ENCODE peak calls at places on chromosomes 1 and 21, in ten cellular contexts. One of them, this sample, is unnamed.

GRCh38 chr1:235919127-235919796 is 52.6 kb upstream of the LYST start:
- DNase-seq in ovary: no peak
- DNase-seq in tibial artery: no peak
- DNase-seq in GM23338: no peak
- DNase-seq in right cardiac atrium: no peak
- DNase-seq in HepG2: no peak
- DNase-seq in aorta: no peak
- DNase-seq in Karpas-422: no peak
- DNase-seq in effector memory CD4-positive, alpha-beta T cell: no peak
- DNase-seq in right lobe of liver: no peak
- DNase-seq in this sample: no peak

GRCh38 chr1:83559090-83559489 is 439.8 kb downstream of the TTLL7 start:
- DNase-seq in ovary: no peak
- DNase-seq in tibial artery: no peak
- DNase-seq in GM23338: no peak
- DNase-seq in right cardiac atrium: no peak
- DNase-seq in HepG2: no peak
- DNase-seq in aorta: no peak
- DNase-seq in Karpas-422: no peak
- DNase-seq in effector memory CD4-positive, alpha-beta T cell: no peak
- DNase-seq in right lobe of liver: no peak
- DNase-seq in this sample: no peak

GRCh38 chr1:231407537-231408396 is 14.3 kb downstream of the EGLN1 start:
- DNase-seq in ovary: no peak
- DNase-seq in tibial artery: no peak
- DNase-seq in GM23338: no peak
- DNase-seq in right cardiac atrium: no peak
- DNase-seq in HepG2: no peak
- DNase-seq in aorta: no peak
- DNase-seq in Karpas-422: no peak
- DNase-seq in effector memory CD4-positive, alpha-beta T cell: no peak
- DNase-seq in right lobe of liver: no peak
- DNase-seq in this sample: no peak

GRCh38 chr1:215636258-215636965 is 69.3 kb downstream of the KCTD3 start:
- DNase-seq in ovary: peak; percentile 28
- DNase-seq in tibial artery: peak; percentile 69
- DNase-seq in GM23338: no peak
- DNase-seq in right cardiac atrium: peak; percentile 39
- DNase-seq in HepG2: peak; percentile 73
- DNase-seq in aorta: no peak
- DNase-seq in Karpas-422: no peak
- DNase-seq in effector memory CD4-positive, alpha-beta T cell: no peak
- DNase-seq in right lobe of liver: peak; percentile 26
- DNase-seq in this sample: no peak

GRCh38 chr1:51736702-51737101 is 119.8 kb downstream of the OSBPL9 start:
- DNase-seq in ovary: no peak
- DNase-seq in tibial artery: no peak
- DNase-seq in GM23338: no peak
- DNase-seq in right cardiac atrium: no peak
- DNase-seq in HepG2: no peak
- DNase-seq in aorta: no peak
- DNase-seq in Karpas-422: peak; percentile 43
- DNase-seq in effector memory CD4-positive, alpha-beta T cell: no peak
- DNase-seq in right lobe of liver: no peak
- DNase-seq in this sample: no peak

GRCh38 chr1:53458634-53459033 is 565 bp upstream of the DMRTB1 start:
- DNase-seq in ovary: no peak
- DNase-seq in tibial artery: no peak
- DNase-seq in GM23338: no peak
- DNase-seq in right cardiac atrium: no peak
- DNase-seq in HepG2: no peak
- DNase-seq in aorta: no peak
- DNase-seq in Karpas-422: no peak
- DNase-seq in effector memory CD4-positive, alpha-beta T cell: no peak
- DNase-seq in right lobe of liver: no peak
- DNase-seq in this sample: no peak

GRCh38 chr1:224747578-224747977 is 131.5 kb downstream of the CNIH3 start:
- DNase-seq in ovary: no peak
- DNase-seq in tibial artery: no peak
- DNase-seq in GM23338: no peak
- DNase-seq in right cardiac atrium: no peak
- DNase-seq in HepG2: no peak
- DNase-seq in aorta: no peak
- DNase-seq in Karpas-422: no peak
- DNase-seq in effector memory CD4-positive, alpha-beta T cell: no peak
- DNase-seq in right lobe of liver: no peak
- DNase-seq in this sample: no peak

GRCh38 chr1:39396671-39397070 is 94.8 kb upstream of the BMP8A start:
- DNase-seq in ovary: no peak
- DNase-seq in tibial artery: no peak
- DNase-seq in GM23338: no peak
- DNase-seq in right cardiac atrium: no peak
- DNase-seq in HepG2: no peak
- DNase-seq in aorta: no peak
- DNase-seq in Karpas-422: no peak
- DNase-seq in effector memory CD4-positive, alpha-beta T cell: no peak
- DNase-seq in right lobe of liver: no peak
- DNase-seq in this sample: no peak

GRCh38 chr1:12436345-12436658 is 181.7 kb downstream of the DHRS3 start:
- DNase-seq in ovary: no peak
- DNase-seq in tibial artery: no peak
- DNase-seq in GM23338: no peak
- DNase-seq in right cardiac atrium: no peak
- DNase-seq in HepG2: peak; percentile 11
- DNase-seq in aorta: no peak
- DNase-seq in Karpas-422: no peak
- DNase-seq in effector memory CD4-positive, alpha-beta T cell: no peak
- DNase-seq in right lobe of liver: no peak
- DNase-seq in this sample: no peak

GRCh38 chr1:12437629-12438028 is 180.4 kb downstream of the DHRS3 start:
- DNase-seq in ovary: no peak
- DNase-seq in tibial artery: no peak
- DNase-seq in GM23338: no peak
- DNase-seq in right cardiac atrium: no peak
- DNase-seq in HepG2: peak; percentile 65
- DNase-seq in aorta: no peak
- DNase-seq in Karpas-422: no peak
- DNase-seq in effector memory CD4-positive, alpha-beta T cell: no peak
- DNase-seq in right lobe of liver: no peak
- DNase-seq in this sample: no peak

GRCh38 chr1:12439083-12439482 is 178.9 kb downstream of the DHRS3 start:
- DNase-seq in ovary: no peak
- DNase-seq in tibial artery: no peak
- DNase-seq in GM23338: no peak
- DNase-seq in right cardiac atrium: no peak
- DNase-seq in HepG2: no peak
- DNase-seq in aorta: no peak
- DNase-seq in Karpas-422: no peak
- DNase-seq in effector memory CD4-positive, alpha-beta T cell: no peak
- DNase-seq in right lobe of liver: no peak
- DNase-seq in this sample: no peak

GRCh38 chr1:12436817-12437599 is 181.0 kb downstream of the DHRS3 start:
- DNase-seq in ovary: no peak
- DNase-seq in tibial artery: no peak
- DNase-seq in GM23338: no peak
- DNase-seq in right cardiac atrium: no peak
- DNase-seq in HepG2: peak; percentile 69
- DNase-seq in aorta: no peak
- DNase-seq in Karpas-422: no peak
- DNase-seq in effector memory CD4-positive, alpha-beta T cell: no peak
- DNase-seq in right lobe of liver: no peak
- DNase-seq in this sample: no peak

DNA sequence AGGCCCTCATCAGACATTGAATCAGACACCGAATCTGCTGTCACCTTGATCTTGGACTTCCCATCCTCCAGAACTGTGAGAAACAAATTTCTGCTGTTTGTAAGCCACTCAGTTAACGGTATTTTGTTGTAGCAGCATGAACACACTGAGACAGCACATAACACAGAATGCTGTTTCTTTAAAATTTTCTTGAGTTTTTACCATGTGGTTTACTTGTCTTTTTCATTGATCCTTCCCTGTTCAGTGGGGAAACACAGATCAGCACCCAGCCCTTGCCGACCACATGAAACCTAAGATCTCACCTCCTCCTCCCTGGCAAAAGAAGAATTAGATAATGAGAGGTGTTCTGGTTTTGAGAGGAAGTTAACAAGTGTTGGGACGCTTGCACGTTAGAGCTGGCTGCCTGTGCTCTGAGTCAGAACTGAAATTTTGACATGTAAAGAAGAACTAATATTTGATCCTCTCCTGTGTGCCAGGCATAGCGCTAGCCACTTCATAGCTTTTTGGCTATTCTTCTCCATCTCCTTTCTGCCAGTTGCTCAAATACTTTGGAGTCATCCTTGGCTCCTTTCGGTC is 179.6 kb downstream of the DHRS3 start:
- DNase-seq in ovary: no peak
- DNase-seq in tibial artery: no peak
- DNase-seq in GM23338: no peak
- DNase-seq in right cardiac atrium: no peak
- DNase-seq in HepG2: no peak
- DNase-seq in aorta: no peak
- DNase-seq in Karpas-422: no peak
- DNase-seq in effector memory CD4-positive, alpha-beta T cell: peak; percentile 24
- DNase-seq in right lobe of liver: no peak
- DNase-seq in this sample: no peak
- H3K4me1 ChIP-seq in ovary: peaks cover 12% of the 10 kb centered on the region
- H3K4me1 ChIP-seq in tibial artery: no peaks in the 10 kb centered on the region
- H3K4me1 ChIP-seq in GM23338: no peaks in the 10 kb centered on the region
- H3K4me1 ChIP-seq in right cardiac atrium: peaks cover 5% of the 10 kb centered on the region
- H3K4me1 ChIP-seq in HepG2: peaks cover 71% of the 10 kb centered on the region
- H3K4me1 ChIP-seq in aorta: peaks cover 2% of the 10 kb centered on the region
- H3K4me1 ChIP-seq in Karpas-422: peaks cover 6% of the 10 kb centered on the region
- H3K4me1 ChIP-seq in effector memory CD4-positive, alpha-beta T cell: peaks cover 33% of the 10 kb centered on the region
- H3K4me1 ChIP-seq in right lobe of liver: no peaks in the 10 kb centered on the region
- H3K4me1 ChIP-seq in this sample: peaks cover 52% of the 10 kb centered on the region

DNA sequence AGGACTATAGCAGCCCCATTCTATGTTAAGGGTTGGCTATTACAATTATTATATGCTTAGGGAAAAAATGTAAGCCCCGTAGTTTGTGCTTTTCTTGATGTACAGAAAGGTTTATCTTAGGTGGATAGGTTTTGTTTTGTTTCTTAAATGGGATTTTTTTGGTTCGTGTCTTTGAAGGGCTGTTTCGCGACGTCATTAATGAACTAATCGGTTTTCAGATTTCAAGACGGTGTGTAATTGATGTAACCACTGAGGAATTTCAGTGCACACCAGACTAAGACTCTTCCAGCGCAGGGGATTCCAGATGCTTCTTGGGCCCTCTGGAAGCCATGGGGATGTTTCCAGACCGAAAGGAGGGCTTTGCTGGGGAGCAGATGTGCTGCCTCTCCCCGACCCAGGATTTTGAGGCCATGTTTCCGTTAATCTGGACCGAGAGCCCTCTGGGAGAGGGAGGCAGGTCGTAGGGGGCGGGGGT is 4.8 kb upstream of the SIM2 start:
- DNase-seq in ovary: no peak
- DNase-seq in tibial artery: no peak
- DNase-seq in GM23338: peak; percentile 47
- DNase-seq in right cardiac atrium: no peak
- DNase-seq in HepG2: no peak
- DNase-seq in aorta: no peak
- DNase-seq in Karpas-422: no peak
- DNase-seq in effector memory CD4-positive, alpha-beta T cell: no peak
- DNase-seq in right lobe of liver: no peak
- DNase-seq in this sample: no peak
- H3K4me1 ChIP-seq in ovary: peaks cover 2% of the 10 kb centered on the region
- H3K4me1 ChIP-seq in tibial artery: no peaks in the 10 kb centered on the region
- H3K4me1 ChIP-seq in GM23338: peaks cover 57% of the 10 kb centered on the region
- H3K4me1 ChIP-seq in right cardiac atrium: no peaks in the 10 kb centered on the region
- H3K4me1 ChIP-seq in HepG2: no peaks in the 10 kb centered on the region
- H3K4me1 ChIP-seq in aorta: no peaks in the 10 kb centered on the region
- H3K4me1 ChIP-seq in Karpas-422: peaks cover 2% of the 10 kb centered on the region
- H3K4me1 ChIP-seq in effector memory CD4-positive, alpha-beta T cell: no peaks in the 10 kb centered on the region
- H3K4me1 ChIP-seq in right lobe of liver: no peaks in the 10 kb centered on the region
- H3K4me1 ChIP-seq in this sample: peaks cover 24% of the 10 kb centered on the region

DNA sequence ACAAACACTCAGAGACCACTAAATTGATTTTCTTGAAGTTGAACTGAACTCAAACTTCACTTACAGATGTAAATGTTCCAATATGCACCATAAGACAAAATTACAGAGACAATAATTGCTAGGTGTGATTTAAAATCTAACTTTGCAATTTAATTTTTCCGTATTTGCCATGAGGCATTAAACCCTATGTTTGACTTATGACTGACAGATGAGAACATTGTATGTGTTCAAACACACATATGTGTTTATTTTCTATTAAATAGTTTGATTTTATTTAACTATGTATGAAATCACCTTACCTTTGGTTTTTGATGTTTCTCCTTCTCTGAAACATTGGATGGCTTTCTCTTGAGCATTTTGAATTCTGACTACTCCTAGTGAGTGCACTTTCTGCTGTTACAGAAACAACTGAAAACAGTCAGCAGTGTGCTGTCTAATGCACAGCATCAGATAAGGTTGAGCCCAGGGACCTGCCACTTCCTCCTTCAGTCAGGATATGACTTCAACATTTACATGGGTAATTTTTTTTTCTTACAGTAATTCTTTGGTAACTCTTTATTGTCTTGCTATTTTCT is at the start of gene SAMSN1:
- DNase-seq in ovary: no peak
- DNase-seq in tibial artery: no peak
- DNase-seq in GM23338: no peak
- DNase-seq in right cardiac atrium: peak; percentile 17
- DNase-seq in HepG2: no peak
- DNase-seq in aorta: peak; percentile 64
- DNase-seq in Karpas-422: no peak
- DNase-seq in effector memory CD4-positive, alpha-beta T cell: peak; percentile 64
- DNase-seq in right lobe of liver: peak; percentile 28
- DNase-seq in this sample: no peak
- H3K4me1 ChIP-seq in ovary: no peaks in the 10 kb centered on the region
- H3K4me1 ChIP-seq in tibial artery: no peaks in the 10 kb centered on the region
- H3K4me1 ChIP-seq in GM23338: no peaks in the 10 kb centered on the region
- H3K4me1 ChIP-seq in right cardiac atrium: no peaks in the 10 kb centered on the region
- H3K4me1 ChIP-seq in HepG2: no peaks in the 10 kb centered on the region
- H3K4me1 ChIP-seq in aorta: no peaks in the 10 kb centered on the region
- H3K4me1 ChIP-seq in Karpas-422: no peaks in the 10 kb centered on the region
- H3K4me1 ChIP-seq in effector memory CD4-positive, alpha-beta T cell: peaks cover 15% of the 10 kb centered on the region
- H3K4me1 ChIP-seq in right lobe of liver: no peaks in the 10 kb centered on the region
- H3K4me1 ChIP-seq in this sample: peaks cover 41% of the 10 kb centered on the region

GRCh38 chr1:207835958-207836357 is 75.0 kb downstream of the CD34 start:
- DNase-seq in ovary: no peak
- DNase-seq in tibial artery: peak; percentile 13
- DNase-seq in GM23338: no peak
- DNase-seq in right cardiac atrium: no peak
- DNase-seq in HepG2: no peak
- DNase-seq in aorta: no peak
- DNase-seq in Karpas-422: no peak
- DNase-seq in effector memory CD4-positive, alpha-beta T cell: no peak
- DNase-seq in right lobe of liver: no peak
- DNase-seq in this sample: no peak

GRCh38 chr1:207839083-207839413 is 71.9 kb downstream of the CD34 start:
- DNase-seq in ovary: no peak
- DNase-seq in tibial artery: no peak
- DNase-seq in GM23338: no peak
- DNase-seq in right cardiac atrium: no peak
- DNase-seq in HepG2: no peak
- DNase-seq in aorta: no peak
- DNase-seq in Karpas-422: no peak
- DNase-seq in effector memory CD4-positive, alpha-beta T cell: no peak
- DNase-seq in right lobe of liver: no peak
- DNase-seq in this sample: no peak

GRCh38 chr1:207836616-207837352 is 74.1 kb downstream of the CD34 start:
- DNase-seq in ovary: no peak
- DNase-seq in tibial artery: peak; percentile 64
- DNase-seq in GM23338: no peak
- DNase-seq in right cardiac atrium: no peak
- DNase-seq in HepG2: no peak
- DNase-seq in aorta: no peak
- DNase-seq in Karpas-422: no peak
- DNase-seq in effector memory CD4-positive, alpha-beta T cell: no peak
- DNase-seq in right lobe of liver: no peak
- DNase-seq in this sample: no peak

GRCh38 chr1:207840380-207840779 is 70.5 kb downstream of the CD34 start:
- DNase-seq in ovary: no peak
- DNase-seq in tibial artery: no peak
- DNase-seq in GM23338: peak; percentile 25
- DNase-seq in right cardiac atrium: no peak
- DNase-seq in HepG2: no peak
- DNase-seq in aorta: no peak
- DNase-seq in Karpas-422: no peak
- DNase-seq in effector memory CD4-positive, alpha-beta T cell: no peak
- DNase-seq in right lobe of liver: no peak
- DNase-seq in this sample: no peak

DNA sequence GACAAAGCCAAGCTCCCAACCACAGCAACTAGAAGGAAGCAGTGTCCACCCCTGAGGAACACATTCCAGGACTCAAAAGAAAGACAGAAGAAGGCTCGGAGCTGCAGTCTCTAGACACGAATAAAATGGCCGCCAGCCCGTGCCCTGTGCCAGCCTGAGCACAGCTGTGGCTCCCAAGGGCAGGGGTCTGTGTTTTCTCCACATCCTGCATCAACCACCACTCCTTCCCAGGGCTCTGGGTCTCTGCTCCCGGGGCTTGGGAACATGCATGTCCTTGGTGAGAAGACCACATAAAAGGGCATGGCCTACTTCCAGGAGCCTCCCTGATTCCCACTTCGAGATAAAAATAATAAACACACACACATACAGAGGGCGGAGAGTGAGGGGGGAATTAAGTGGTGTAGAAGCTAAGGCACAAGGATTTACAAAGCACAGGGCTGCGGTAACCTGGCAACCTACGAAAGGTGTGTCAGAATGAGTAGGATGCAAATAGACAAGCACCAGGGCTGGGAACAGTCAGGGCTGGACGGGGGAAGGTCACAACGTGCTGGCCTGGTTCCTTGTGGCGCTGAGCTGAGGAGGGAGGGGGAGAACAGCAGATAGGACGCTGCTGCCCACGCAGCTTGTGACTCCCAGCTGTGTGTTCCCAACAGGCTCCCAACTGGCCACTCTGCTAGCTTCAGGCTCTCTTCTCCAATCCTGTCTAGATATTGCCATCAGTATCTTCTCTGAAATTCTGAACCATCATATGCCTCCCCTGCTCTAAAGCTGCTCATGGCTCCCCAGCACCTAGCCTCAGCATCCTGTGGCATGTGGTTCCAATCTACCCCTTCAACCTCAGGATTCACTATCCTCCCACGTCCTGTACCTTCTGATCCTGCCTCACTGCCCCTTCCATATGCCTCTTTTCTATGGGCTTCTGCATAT is 72.5 kb downstream of the CD34 start:
- DNase-seq in ovary: peak; percentile 85
- DNase-seq in tibial artery: peak; percentile 71
- DNase-seq in GM23338: no peak
- DNase-seq in right cardiac atrium: peak; percentile 76
- DNase-seq in HepG2: no peak
- DNase-seq in aorta: no peak
- DNase-seq in Karpas-422: no peak
- DNase-seq in effector memory CD4-positive, alpha-beta T cell: no peak
- DNase-seq in right lobe of liver: no peak
- DNase-seq in this sample: no peak
- H3K4me1 ChIP-seq in ovary: peaks cover 33% of the 10 kb centered on the region
- H3K4me1 ChIP-seq in tibial artery: no peaks in the 10 kb centered on the region
- H3K4me1 ChIP-seq in GM23338: no peaks in the 10 kb centered on the region
- H3K4me1 ChIP-seq in right cardiac atrium: peaks cover 37% of the 10 kb centered on the region
- H3K4me1 ChIP-seq in HepG2: peaks cover 8% of the 10 kb centered on the region
- H3K4me1 ChIP-seq in aorta: peaks cover 6% of the 10 kb centered on the region
- H3K4me1 ChIP-seq in Karpas-422: no peaks in the 10 kb centered on the region
- H3K4me1 ChIP-seq in effector memory CD4-positive, alpha-beta T cell: peaks cover 20% of the 10 kb centered on the region
- H3K4me1 ChIP-seq in right lobe of liver: no peaks in the 10 kb centered on the region
- H3K4me1 ChIP-seq in this sample: peaks cover 80% of the 10 kb centered on the region